ENCODE peak calls at places on chromosomes 13 and 19, in nine cellular contexts. One of them, this sample, is unnamed.

GRCh38 chr13:102460806-102461205 is 59.0 kb upstream of the FGF14 start:
- DNase-seq in ovary: no peak
- DNase-seq in EL: no peak
- DNase-seq in neural progenitor cell: no peak
- DNase-seq in PC-3: no peak
- DNase-seq in small intestine: no peak
- DNase-seq in left kidney: no peak
- DNase-seq in activated CD4-positive, alpha-beta T cell treated with anti-CD3 and anti-CD28 coated beads for 24 hours: no peak
- DNase-seq in activated naive CD4-positive, alpha-beta T cell: no peak
- DNase-seq in this sample: no peak

GRCh38 chr13:69291292-69291906 is 816.2 kb upstream of the ATXN8OS start:
- DNase-seq in ovary: no peak
- DNase-seq in EL: no peak
- DNase-seq in neural progenitor cell: peak
- DNase-seq in PC-3: no peak
- DNase-seq in small intestine: no peak
- DNase-seq in left kidney: peak
- DNase-seq in activated CD4-positive, alpha-beta T cell treated with anti-CD3 and anti-CD28 coated beads for 24 hours: no peak
- DNase-seq in activated naive CD4-positive, alpha-beta T cell: no peak
- DNase-seq in this sample: no peak

GRCh38 chr13:38990693-38991092 is at the start of gene STOML3:
- DNase-seq in ovary: no peak
- DNase-seq in EL: no peak
- DNase-seq in neural progenitor cell: peak
- DNase-seq in PC-3: no peak
- DNase-seq in small intestine: no peak
- DNase-seq in left kidney: peak
- DNase-seq in activated CD4-positive, alpha-beta T cell treated with anti-CD3 and anti-CD28 coated beads for 24 hours: no peak
- DNase-seq in activated naive CD4-positive, alpha-beta T cell: no peak
- DNase-seq in this sample: no peak

GRCh38 chr13:114062754-114063153 is 69.7 kb downstream of the RASA3 start:
- DNase-seq in ovary: no peak
- DNase-seq in EL: no peak
- DNase-seq in neural progenitor cell: no peak
- DNase-seq in PC-3: no peak
- DNase-seq in small intestine: no peak
- DNase-seq in left kidney: no peak
- DNase-seq in activated CD4-positive, alpha-beta T cell treated with anti-CD3 and anti-CD28 coated beads for 24 hours: no peak
- DNase-seq in activated naive CD4-positive, alpha-beta T cell: no peak
- DNase-seq in this sample: no peak

GRCh38 chr13:77062097-77062496 is 35.1 kb upstream of the FBXL3 start:
- DNase-seq in ovary: no peak
- DNase-seq in EL: no peak
- DNase-seq in neural progenitor cell: no peak
- DNase-seq in PC-3: peak
- DNase-seq in small intestine: no peak
- DNase-seq in left kidney: no peak
- DNase-seq in activated CD4-positive, alpha-beta T cell treated with anti-CD3 and anti-CD28 coated beads for 24 hours: no peak
- DNase-seq in activated naive CD4-positive, alpha-beta T cell: no peak
- DNase-seq in this sample: no peak

GRCh38 chr13:59856281-59856810 is 307.4 kb downstream of the DIAPH3 start:
- DNase-seq in ovary: no peak
- DNase-seq in EL: peak
- DNase-seq in neural progenitor cell: no peak
- DNase-seq in PC-3: no peak
- DNase-seq in small intestine: peak
- DNase-seq in left kidney: no peak
- DNase-seq in activated CD4-positive, alpha-beta T cell treated with anti-CD3 and anti-CD28 coated beads for 24 hours: no peak
- DNase-seq in activated naive CD4-positive, alpha-beta T cell: no peak
- DNase-seq in this sample: no peak

GRCh38 chr19:45676851-45677263 is 8.8 kb downstream of the GIPR start:
- DNase-seq in ovary: no peak
- DNase-seq in EL: no peak
- DNase-seq in neural progenitor cell: no peak
- DNase-seq in PC-3: no peak
- DNase-seq in small intestine: peak
- DNase-seq in left kidney: no peak
- DNase-seq in activated CD4-positive, alpha-beta T cell treated with anti-CD3 and anti-CD28 coated beads for 24 hours: peak
- DNase-seq in activated naive CD4-positive, alpha-beta T cell: peak
- DNase-seq in this sample: no peak

GRCh38 chr13:94369862-94370491 is 109.5 kb downstream of the DCT start:
- DNase-seq in ovary: peak
- DNase-seq in EL: no peak
- DNase-seq in neural progenitor cell: no peak
- DNase-seq in PC-3: no peak
- DNase-seq in small intestine: peak
- DNase-seq in left kidney: peak
- DNase-seq in activated CD4-positive, alpha-beta T cell treated with anti-CD3 and anti-CD28 coated beads for 24 hours: no peak
- DNase-seq in activated naive CD4-positive, alpha-beta T cell: no peak
- DNase-seq in this sample: no peak

GRCh38 chr13:99354371-99354951 is 47.3 kb upstream of the GPR183 start:
- DNase-seq in ovary: no peak
- DNase-seq in EL: peak
- DNase-seq in neural progenitor cell: no peak
- DNase-seq in PC-3: peak
- DNase-seq in small intestine: no peak
- DNase-seq in left kidney: no peak
- DNase-seq in activated CD4-positive, alpha-beta T cell treated with anti-CD3 and anti-CD28 coated beads for 24 hours: no peak
- DNase-seq in activated naive CD4-positive, alpha-beta T cell: no peak
- DNase-seq in this sample: no peak

GRCh38 chr13:51590966-51591627 is 6.8 kb downstream of the WDFY2 start:
- DNase-seq in ovary: no peak
- DNase-seq in EL: peak
- DNase-seq in neural progenitor cell: no peak
- DNase-seq in PC-3: peak
- DNase-seq in small intestine: no peak
- DNase-seq in left kidney: peak
- DNase-seq in activated CD4-positive, alpha-beta T cell treated with anti-CD3 and anti-CD28 coated beads for 24 hours: no peak
- DNase-seq in activated naive CD4-positive, alpha-beta T cell: no peak
- DNase-seq in this sample: no peak

GRCh38 chr19:39834287-39834841 is 402 bp upstream of the DYRK1B start:
- DNase-seq in ovary: no peak
- DNase-seq in EL: no peak
- DNase-seq in neural progenitor cell: no peak
- DNase-seq in PC-3: no peak
- DNase-seq in small intestine: no peak
- DNase-seq in left kidney: no peak
- DNase-seq in activated CD4-positive, alpha-beta T cell treated with anti-CD3 and anti-CD28 coated beads for 24 hours: no peak
- DNase-seq in activated naive CD4-positive, alpha-beta T cell: no peak
- DNase-seq in this sample: no peak

GRCh38 chr19:46081928-46082727 is 41.3 kb upstream of the IGFL4 start:
- DNase-seq in ovary: no peak
- DNase-seq in EL: peak
- DNase-seq in neural progenitor cell: peak
- DNase-seq in PC-3: peak
- DNase-seq in small intestine: peak
- DNase-seq in left kidney: peak
- DNase-seq in activated CD4-positive, alpha-beta T cell treated with anti-CD3 and anti-CD28 coated beads for 24 hours: peak
- DNase-seq in activated naive CD4-positive, alpha-beta T cell: no peak
- DNase-seq in this sample: no peak

GRCh38 chr13:51643114-51643881 is 59.0 kb downstream of the WDFY2 start:
- DNase-seq in ovary: no peak
- DNase-seq in EL: peak
- DNase-seq in neural progenitor cell: no peak
- DNase-seq in PC-3: peak
- DNase-seq in small intestine: no peak
- DNase-seq in left kidney: no peak
- DNase-seq in activated CD4-positive, alpha-beta T cell treated with anti-CD3 and anti-CD28 coated beads for 24 hours: no peak
- DNase-seq in activated naive CD4-positive, alpha-beta T cell: no peak
- DNase-seq in this sample: no peak

GRCh38 chr13:75803175-75803611 is 167.1 kb downstream of the LMO7 start:
- DNase-seq in ovary: no peak
- DNase-seq in EL: no peak
- DNase-seq in neural progenitor cell: no peak
- DNase-seq in PC-3: no peak
- DNase-seq in small intestine: peak
- DNase-seq in left kidney: no peak
- DNase-seq in activated CD4-positive, alpha-beta T cell treated with anti-CD3 and anti-CD28 coated beads for 24 hours: no peak
- DNase-seq in activated naive CD4-positive, alpha-beta T cell: no peak
- DNase-seq in this sample: no peak

This sample was measured in occipital lobe.